ENCODE peak calls at places on chromosomes 12 and 14, in seven cellular contexts. One of them, this sample, is unnamed.

GRCh38 chr12:100348657-100349454 is 8.0 kb upstream of the SLC17A8 start:
- DNase-seq in AG04450: no peak
- DNase-seq in hepatocyte: peak
- DNase-seq in activated T-helper 1 cell treated with anti-CD3 and anti-CD28 coated beads, Interleukin-12 subunit alpha, Interleukin-12 subunit beta, Interleukin-2, Interleukin-4 antibody, amounts not matched to agents 30 ng/mL and 10 ng/mL and 1 ng/mL, durations not matched to agents 14 hours and 24 hours and 36 hours: no peak
- DNase-seq in activated T-cell treated with anti-CD3 and anti-CD28 coated beads, Interleukin-2, amount 50 U/mL, for 1 hour: no peak
- DNase-seq in GM06990: no peak
- DNase-seq in HFF-Myc: peak
- DNase-seq in this sample: no peak

GRCh38 chr12:48070033-48070432 is 35.8 kb downstream of the SENP1 start:
- DNase-seq in hepatocyte: no peak
- DNase-seq in activated T-helper 1 cell treated with anti-CD3 and anti-CD28 coated beads, Interleukin-12 subunit alpha, Interleukin-12 subunit beta, Interleukin-2, Interleukin-4 antibody, amounts not matched to agents 30 ng/mL and 10 ng/mL and 1 ng/mL, durations not matched to agents 14 hours and 24 hours and 36 hours: no peak
- DNase-seq in activated T-cell treated with anti-CD3 and anti-CD28 coated beads, Interleukin-2, amount 50 U/mL, for 1 hour: no peak
- DNase-seq in GM06990: no peak
- DNase-seq in HFF-Myc: no peak
- DNase-seq in AG04450: no peak
- DNase-seq in this sample: no peak

GRCh38 chr14:73227812-73228781 is 9.2 kb upstream of the PAPLN start:
- DNase-seq in AG04450: peak
- DNase-seq in HFF-Myc: peak
- DNase-seq in activated T-cell treated with anti-CD3 and anti-CD28 coated beads, Interleukin-2, amount 50 U/mL, for 1 hour: no peak
- DNase-seq in hepatocyte: peak
- DNase-seq in GM06990: no peak
- DNase-seq in activated T-helper 1 cell treated with anti-CD3 and anti-CD28 coated beads, Interleukin-12 subunit alpha, Interleukin-12 subunit beta, Interleukin-2, Interleukin-4 antibody, amounts not matched to agents 30 ng/mL and 10 ng/mL and 1 ng/mL, durations not matched to agents 14 hours and 24 hours and 36 hours: no peak
- DNase-seq in this sample: peak

GRCh38 chr14:53390008-53390407 is 236.9 kb upstream of the DDHD1 start:
- DNase-seq in AG04450: no peak
- DNase-seq in hepatocyte: no peak
- DNase-seq in activated T-helper 1 cell treated with anti-CD3 and anti-CD28 coated beads, Interleukin-12 subunit alpha, Interleukin-12 subunit beta, Interleukin-2, Interleukin-4 antibody, amounts not matched to agents 30 ng/mL and 10 ng/mL and 1 ng/mL, durations not matched to agents 14 hours and 24 hours and 36 hours: no peak
- DNase-seq in activated T-cell treated with anti-CD3 and anti-CD28 coated beads, Interleukin-2, amount 50 U/mL, for 1 hour: no peak
- DNase-seq in GM06990: no peak
- DNase-seq in HFF-Myc: no peak
- DNase-seq in this sample: no peak

GRCh38 chr12:96099986-96100385 is 64.6 kb upstream of the LTA4H start:
- DNase-seq in GM06990: no peak
- DNase-seq in activated T-helper 1 cell treated with anti-CD3 and anti-CD28 coated beads, Interleukin-12 subunit alpha, Interleukin-12 subunit beta, Interleukin-2, Interleukin-4 antibody, amounts not matched to agents 30 ng/mL and 10 ng/mL and 1 ng/mL, durations not matched to agents 14 hours and 24 hours and 36 hours: no peak
- DNase-seq in activated T-cell treated with anti-CD3 and anti-CD28 coated beads, Interleukin-2, amount 50 U/mL, for 1 hour: no peak
- DNase-seq in HFF-Myc: no peak
- DNase-seq in AG04450: no peak
- DNase-seq in hepatocyte: no peak
- DNase-seq in this sample: no peak

GRCh38 chr12:96141216-96141944 is 52.8 kb upstream of the ELK3 start:
- DNase-seq in HFF-Myc: no peak
- DNase-seq in activated T-helper 1 cell treated with anti-CD3 and anti-CD28 coated beads, Interleukin-12 subunit alpha, Interleukin-12 subunit beta, Interleukin-2, Interleukin-4 antibody, amounts not matched to agents 30 ng/mL and 10 ng/mL and 1 ng/mL, durations not matched to agents 14 hours and 24 hours and 36 hours: no peak
- DNase-seq in hepatocyte: peak
- DNase-seq in activated T-cell treated with anti-CD3 and anti-CD28 coated beads, Interleukin-2, amount 50 U/mL, for 1 hour: no peak
- DNase-seq in AG04450: no peak
- DNase-seq in GM06990: no peak
- DNase-seq in this sample: no peak

GRCh38 chr14:88044782-88045446 is 40.0 kb downstream of the GPR65 start:
- DNase-seq in activated T-helper 1 cell treated with anti-CD3 and anti-CD28 coated beads, Interleukin-12 subunit alpha, Interleukin-12 subunit beta, Interleukin-2, Interleukin-4 antibody, amounts not matched to agents 30 ng/mL and 10 ng/mL and 1 ng/mL, durations not matched to agents 14 hours and 24 hours and 36 hours: no peak
- DNase-seq in activated T-cell treated with anti-CD3 and anti-CD28 coated beads, Interleukin-2, amount 50 U/mL, for 1 hour: no peak
- DNase-seq in AG04450: no peak
- DNase-seq in HFF-Myc: no peak
- DNase-seq in hepatocyte: peak
- DNase-seq in GM06990: no peak
- DNase-seq in this sample: no peak

GRCh38 chr12:27967551-27968054 is 4.9 kb downstream of the PTHLH start:
- DNase-seq in activated T-cell treated with anti-CD3 and anti-CD28 coated beads, Interleukin-2, amount 50 U/mL, for 1 hour: no peak
- DNase-seq in GM06990: no peak
- DNase-seq in AG04450: no peak
- DNase-seq in HFF-Myc: no peak
- DNase-seq in hepatocyte: no peak
- DNase-seq in activated T-helper 1 cell treated with anti-CD3 and anti-CD28 coated beads, Interleukin-12 subunit alpha, Interleukin-12 subunit beta, Interleukin-2, Interleukin-4 antibody, amounts not matched to agents 30 ng/mL and 10 ng/mL and 1 ng/mL, durations not matched to agents 14 hours and 24 hours and 36 hours: no peak
- DNase-seq in this sample: no peak

GRCh38 chr12:110906985-110907384 is 13.4 kb downstream of the MYL2 start:
- DNase-seq in hepatocyte: no peak
- DNase-seq in GM06990: no peak
- DNase-seq in activated T-helper 1 cell treated with anti-CD3 and anti-CD28 coated beads, Interleukin-12 subunit alpha, Interleukin-12 subunit beta, Interleukin-2, Interleukin-4 antibody, amounts not matched to agents 30 ng/mL and 10 ng/mL and 1 ng/mL, durations not matched to agents 14 hours and 24 hours and 36 hours: no peak
- DNase-seq in activated T-cell treated with anti-CD3 and anti-CD28 coated beads, Interleukin-2, amount 50 U/mL, for 1 hour: no peak
- DNase-seq in AG04450: no peak
- DNase-seq in HFF-Myc: no peak
- DNase-seq in this sample: no peak

GRCh38 chr12:53798575-53798974 is 46.8 kb upstream of the CISTR start:
- DNase-seq in activated T-cell treated with anti-CD3 and anti-CD28 coated beads, Interleukin-2, amount 50 U/mL, for 1 hour: no peak
- DNase-seq in hepatocyte: no peak
- DNase-seq in activated T-helper 1 cell treated with anti-CD3 and anti-CD28 coated beads, Interleukin-12 subunit alpha, Interleukin-12 subunit beta, Interleukin-2, Interleukin-4 antibody, amounts not matched to agents 30 ng/mL and 10 ng/mL and 1 ng/mL, durations not matched to agents 14 hours and 24 hours and 36 hours: no peak
- DNase-seq in GM06990: no peak
- DNase-seq in HFF-Myc: no peak
- DNase-seq in AG04450: no peak
- DNase-seq in this sample: no peak

GRCh38 chr12:92070054-92070863 is 75.4 kb downstream of the BTG1 start:
- DNase-seq in GM06990: no peak
- DNase-seq in activated T-cell treated with anti-CD3 and anti-CD28 coated beads, Interleukin-2, amount 50 U/mL, for 1 hour: no peak
- DNase-seq in hepatocyte: peak
- DNase-seq in AG04450: no peak
- DNase-seq in activated T-helper 1 cell treated with anti-CD3 and anti-CD28 coated beads, Interleukin-12 subunit alpha, Interleukin-12 subunit beta, Interleukin-2, Interleukin-4 antibody, amounts not matched to agents 30 ng/mL and 10 ng/mL and 1 ng/mL, durations not matched to agents 14 hours and 24 hours and 36 hours: no peak
- DNase-seq in HFF-Myc: no peak
- DNase-seq in this sample: no peak

GRCh38 chr12:75511116-75512048 is at the start of gene KRR1:
- DNase-seq in activated T-cell treated with anti-CD3 and anti-CD28 coated beads, Interleukin-2, amount 50 U/mL, for 1 hour: peak
- DNase-seq in HFF-Myc: peak
- DNase-seq in activated T-helper 1 cell treated with anti-CD3 and anti-CD28 coated beads, Interleukin-12 subunit alpha, Interleukin-12 subunit beta, Interleukin-2, Interleukin-4 antibody, amounts not matched to agents 30 ng/mL and 10 ng/mL and 1 ng/mL, durations not matched to agents 14 hours and 24 hours and 36 hours: peak
- DNase-seq in hepatocyte: peak
- DNase-seq in AG04450: peak
- DNase-seq in GM06990: peak
- DNase-seq in this sample: peak

GRCh38 chr12:76220980-76221379 is 127.2 kb downstream of the BBS10 start:
- DNase-seq in activated T-helper 1 cell treated with anti-CD3 and anti-CD28 coated beads, Interleukin-12 subunit alpha, Interleukin-12 subunit beta, Interleukin-2, Interleukin-4 antibody, amounts not matched to agents 30 ng/mL and 10 ng/mL and 1 ng/mL, durations not matched to agents 14 hours and 24 hours and 36 hours: no peak
- DNase-seq in AG04450: no peak
- DNase-seq in hepatocyte: no peak
- DNase-seq in HFF-Myc: no peak
- DNase-seq in GM06990: no peak
- DNase-seq in activated T-cell treated with anti-CD3 and anti-CD28 coated beads, Interleukin-2, amount 50 U/mL, for 1 hour: no peak
- DNase-seq in this sample: no peak

GRCh38 chr12:58583541-58583940 is 336.8 kb downstream of the LRIG3 start:
- DNase-seq in HFF-Myc: no peak
- DNase-seq in hepatocyte: no peak
- DNase-seq in activated T-cell treated with anti-CD3 and anti-CD28 coated beads, Interleukin-2, amount 50 U/mL, for 1 hour: no peak
- DNase-seq in activated T-helper 1 cell treated with anti-CD3 and anti-CD28 coated beads, Interleukin-12 subunit alpha, Interleukin-12 subunit beta, Interleukin-2, Interleukin-4 antibody, amounts not matched to agents 30 ng/mL and 10 ng/mL and 1 ng/mL, durations not matched to agents 14 hours and 24 hours and 36 hours: no peak
- DNase-seq in AG04450: no peak
- DNase-seq in GM06990: no peak
- DNase-seq in this sample: peak

GRCh38 chr14:68365228-68365627 is 427.6 kb downstream of the ZFP36L1 start:
- DNase-seq in hepatocyte: no peak
- DNase-seq in GM06990: no peak
- DNase-seq in AG04450: peak
- DNase-seq in activated T-helper 1 cell treated with anti-CD3 and anti-CD28 coated beads, Interleukin-12 subunit alpha, Interleukin-12 subunit beta, Interleukin-2, Interleukin-4 antibody, amounts not matched to agents 30 ng/mL and 10 ng/mL and 1 ng/mL, durations not matched to agents 14 hours and 24 hours and 36 hours: no peak
- DNase-seq in activated T-cell treated with anti-CD3 and anti-CD28 coated beads, Interleukin-2, amount 50 U/mL, for 1 hour: no peak
- DNase-seq in HFF-Myc: no peak
- DNase-seq in this sample: no peak

GRCh38 chr14:22685467-22685866 is 41.3 kb upstream of the OR6J1 start:
- DNase-seq in GM06990: no peak
- DNase-seq in hepatocyte: no peak
- DNase-seq in activated T-helper 1 cell treated with anti-CD3 and anti-CD28 coated beads, Interleukin-12 subunit alpha, Interleukin-12 subunit beta, Interleukin-2, Interleukin-4 antibody, amounts not matched to agents 30 ng/mL and 10 ng/mL and 1 ng/mL, durations not matched to agents 14 hours and 24 hours and 36 hours: no peak
- DNase-seq in activated T-cell treated with anti-CD3 and anti-CD28 coated beads, Interleukin-2, amount 50 U/mL, for 1 hour: no peak
- DNase-seq in HFF-Myc: no peak
- DNase-seq in AG04450: no peak
- DNase-seq in this sample: no peak

GRCh38 chr12:6215932-6216494 is 15.8 kb downstream of the CD9 start:
- DNase-seq in activated T-helper 1 cell treated with anti-CD3 and anti-CD28 coated beads, Interleukin-12 subunit alpha, Interleukin-12 subunit beta, Interleukin-2, Interleukin-4 antibody, amounts not matched to agents 30 ng/mL and 10 ng/mL and 1 ng/mL, durations not matched to agents 14 hours and 24 hours and 36 hours: no peak
- DNase-seq in GM06990: no peak
- DNase-seq in hepatocyte: peak
- DNase-seq in activated T-cell treated with anti-CD3 and anti-CD28 coated beads, Interleukin-2, amount 50 U/mL, for 1 hour: no peak
- DNase-seq in AG04450: no peak
- DNase-seq in HFF-Myc: peak
- DNase-seq in this sample: no peak

GRCh38 chr12:52320784-52321400 is at the start of gene KRT83:
- DNase-seq in GM06990: no peak
- DNase-seq in AG04450: no peak
- DNase-seq in activated T-helper 1 cell treated with anti-CD3 and anti-CD28 coated beads, Interleukin-12 subunit alpha, Interleukin-12 subunit beta, Interleukin-2, Interleukin-4 antibody, amounts not matched to agents 30 ng/mL and 10 ng/mL and 1 ng/mL, durations not matched to agents 14 hours and 24 hours and 36 hours: no peak
- DNase-seq in hepatocyte: no peak
- DNase-seq in activated T-cell treated with anti-CD3 and anti-CD28 coated beads, Interleukin-2, amount 50 U/mL, for 1 hour: no peak
- DNase-seq in HFF-Myc: no peak
- DNase-seq in this sample: no peak

GRCh38 chr12:89073027-89073398 is 279.3 kb downstream of the DUSP6 start:
- DNase-seq in GM06990: no peak
- DNase-seq in AG04450: peak
- DNase-seq in hepatocyte: no peak
- DNase-seq in activated T-cell treated with anti-CD3 and anti-CD28 coated beads, Interleukin-2, amount 50 U/mL, for 1 hour: no peak
- DNase-seq in HFF-Myc: no peak
- DNase-seq in activated T-helper 1 cell treated with anti-CD3 and anti-CD28 coated beads, Interleukin-12 subunit alpha, Interleukin-12 subunit beta, Interleukin-2, Interleukin-4 antibody, amounts not matched to agents 30 ng/mL and 10 ng/mL and 1 ng/mL, durations not matched to agents 14 hours and 24 hours and 36 hours: no peak
- DNase-seq in this sample: no peak

GRCh38 chr12:69056743-69057515 is 124.0 kb upstream of the CPM start:
- DNase-seq in HFF-Myc: peak
- DNase-seq in GM06990: no peak
- DNase-seq in AG04450: peak
- DNase-seq in activated T-cell treated with anti-CD3 and anti-CD28 coated beads, Interleukin-2, amount 50 U/mL, for 1 hour: no peak
- DNase-seq in hepatocyte: no peak
- DNase-seq in activated T-helper 1 cell treated with anti-CD3 and anti-CD28 coated beads, Interleukin-12 subunit alpha, Interleukin-12 subunit beta, Interleukin-2, Interleukin-4 antibody, amounts not matched to agents 30 ng/mL and 10 ng/mL and 1 ng/mL, durations not matched to agents 14 hours and 24 hours and 36 hours: no peak
- DNase-seq in this sample: no peak

GRCh38 chr12:81303935-81304334 is 226.1 kb downstream of the ACSS3 start:
- DNase-seq in GM06990: no peak
- DNase-seq in activated T-helper 1 cell treated with anti-CD3 and anti-CD28 coated beads, Interleukin-12 subunit alpha, Interleukin-12 subunit beta, Interleukin-2, Interleukin-4 antibody, amounts not matched to agents 30 ng/mL and 10 ng/mL and 1 ng/mL, durations not matched to agents 14 hours and 24 hours and 36 hours: no peak
- DNase-seq in HFF-Myc: no peak
- DNase-seq in AG04450: no peak
- DNase-seq in activated T-cell treated with anti-CD3 and anti-CD28 coated beads, Interleukin-2, amount 50 U/mL, for 1 hour: no peak
- DNase-seq in hepatocyte: no peak
- DNase-seq in this sample: no peak

GRCh38 chr12:84738481-84738972 is 174.1 kb downstream of the SLC6A15 start:
- DNase-seq in GM06990: no peak
- DNase-seq in activated T-cell treated with anti-CD3 and anti-CD28 coated beads, Interleukin-2, amount 50 U/mL, for 1 hour: no peak
- DNase-seq in hepatocyte: no peak
- DNase-seq in AG04450: peak
- DNase-seq in activated T-helper 1 cell treated with anti-CD3 and anti-CD28 coated beads, Interleukin-12 subunit alpha, Interleukin-12 subunit beta, Interleukin-2, Interleukin-4 antibody, amounts not matched to agents 30 ng/mL and 10 ng/mL and 1 ng/mL, durations not matched to agents 14 hours and 24 hours and 36 hours: no peak
- DNase-seq in HFF-Myc: peak
- DNase-seq in this sample: no peak

GRCh38 chr12:27013606-27014084 is 539 bp downstream of the TM7SF3 start:
- DNase-seq in activated T-helper 1 cell treated with anti-CD3 and anti-CD28 coated beads, Interleukin-12 subunit alpha, Interleukin-12 subunit beta, Interleukin-2, Interleukin-4 antibody, amounts not matched to agents 30 ng/mL and 10 ng/mL and 1 ng/mL, durations not matched to agents 14 hours and 24 hours and 36 hours: no peak
- DNase-seq in HFF-Myc: no peak
- DNase-seq in hepatocyte: peak
- DNase-seq in GM06990: no peak
- DNase-seq in activated T-cell treated with anti-CD3 and anti-CD28 coated beads, Interleukin-2, amount 50 U/mL, for 1 hour: no peak
- DNase-seq in AG04450: no peak
- DNase-seq in this sample: no peak

GRCh38 chr14:37089410-37089809 is 83.0 kb downstream of the SLC25A21 start:
- DNase-seq in GM06990: no peak
- DNase-seq in hepatocyte: no peak
- DNase-seq in activated T-cell treated with anti-CD3 and anti-CD28 coated beads, Interleukin-2, amount 50 U/mL, for 1 hour: no peak
- DNase-seq in activated T-helper 1 cell treated with anti-CD3 and anti-CD28 coated beads, Interleukin-12 subunit alpha, Interleukin-12 subunit beta, Interleukin-2, Interleukin-4 antibody, amounts not matched to agents 30 ng/mL and 10 ng/mL and 1 ng/mL, durations not matched to agents 14 hours and 24 hours and 36 hours: no peak
- DNase-seq in AG04450: no peak
- DNase-seq in HFF-Myc: no peak
- DNase-seq in this sample: no peak

GRCh38 chr14:88198441-88198840 is 124.6 kb downstream of the KCNK10 start:
- DNase-seq in activated T-cell treated with anti-CD3 and anti-CD28 coated beads, Interleukin-2, amount 50 U/mL, for 1 hour: no peak
- DNase-seq in GM06990: no peak
- DNase-seq in AG04450: no peak
- DNase-seq in activated T-helper 1 cell treated with anti-CD3 and anti-CD28 coated beads, Interleukin-12 subunit alpha, Interleukin-12 subunit beta, Interleukin-2, Interleukin-4 antibody, amounts not matched to agents 30 ng/mL and 10 ng/mL and 1 ng/mL, durations not matched to agents 14 hours and 24 hours and 36 hours: no peak
- DNase-seq in hepatocyte: no peak
- DNase-seq in HFF-Myc: no peak
- DNase-seq in this sample: no peak

GRCh38 chr12:19963972-19964371 is 404.4 kb upstream of the PDE3A start:
- DNase-seq in activated T-cell treated with anti-CD3 and anti-CD28 coated beads, Interleukin-2, amount 50 U/mL, for 1 hour: no peak
- DNase-seq in GM06990: no peak
- DNase-seq in activated T-helper 1 cell treated with anti-CD3 and anti-CD28 coated beads, Interleukin-12 subunit alpha, Interleukin-12 subunit beta, Interleukin-2, Interleukin-4 antibody, amounts not matched to agents 30 ng/mL and 10 ng/mL and 1 ng/mL, durations not matched to agents 14 hours and 24 hours and 36 hours: no peak
- DNase-seq in HFF-Myc: no peak
- DNase-seq in hepatocyte: no peak
- DNase-seq in AG04450: no peak
- DNase-seq in this sample: no peak

GRCh38 chr14:51019089-51019488 is 74.8 kb upstream of the PYGL start:
- DNase-seq in activated T-cell treated with anti-CD3 and anti-CD28 coated beads, Interleukin-2, amount 50 U/mL, for 1 hour: no peak
- DNase-seq in HFF-Myc: no peak
- DNase-seq in GM06990: no peak
- DNase-seq in hepatocyte: no peak
- DNase-seq in activated T-helper 1 cell treated with anti-CD3 and anti-CD28 coated beads, Interleukin-12 subunit alpha, Interleukin-12 subunit beta, Interleukin-2, Interleukin-4 antibody, amounts not matched to agents 30 ng/mL and 10 ng/mL and 1 ng/mL, durations not matched to agents 14 hours and 24 hours and 36 hours: no peak
- DNase-seq in AG04450: no peak
- DNase-seq in this sample: no peak

GRCh38 chr14:20683896-20684661 is at the start of gene RNASE4:
- DNase-seq in hepatocyte: peak
- DNase-seq in activated T-helper 1 cell treated with anti-CD3 and anti-CD28 coated beads, Interleukin-12 subunit alpha, Interleukin-12 subunit beta, Interleukin-2, Interleukin-4 antibody, amounts not matched to agents 30 ng/mL and 10 ng/mL and 1 ng/mL, durations not matched to agents 14 hours and 24 hours and 36 hours: peak
- DNase-seq in activated T-cell treated with anti-CD3 and anti-CD28 coated beads, Interleukin-2, amount 50 U/mL, for 1 hour: peak
- DNase-seq in HFF-Myc: peak
- DNase-seq in GM06990: peak
- DNase-seq in AG04450: peak
- DNase-seq in this sample: peak

This sample was measured in gastrocnemius medialis.